ENCODE peak calls at places on chromosomes 12 and 14, in six cellular contexts. One of them, this sample, is unnamed.

GRCh38 chr12:117049295-117049694 is 49.9 kb downstream of the TESC start:
- DNase-seq in endothelial cell: no peak
- DNase-seq in NCI-H345: no peak
- DNase-seq in A172: no peak
- DNase-seq in coronary artery: no peak
- DNase-seq in NCI-H1105: no peak
- DNase-seq in this sample: no peak

GRCh38 chr12:121793836-121794531 is 496 bp upstream of the RHOF start:
- DNase-seq in endothelial cell: peak; percentile 96
- DNase-seq in NCI-H345: peak; percentile 79
- DNase-seq in A172: peak; percentile 81
- DNase-seq in coronary artery: peak; percentile 93
- DNase-seq in NCI-H1105: peak; percentile 80
- DNase-seq in this sample: peak; percentile 86

GRCh38 chr14:95037273-95037672 is 120.1 kb downstream of the DICER1 start:
- DNase-seq in endothelial cell: no peak
- DNase-seq in NCI-H345: no peak
- DNase-seq in A172: no peak
- DNase-seq in coronary artery: peak; percentile 64
- DNase-seq in NCI-H1105: no peak
- DNase-seq in this sample: no peak

GRCh38 chr14:93304771-93305170 is 28.1 kb downstream of the BTBD7 start:
- DNase-seq in endothelial cell: no peak
- DNase-seq in NCI-H345: no peak
- DNase-seq in A172: no peak
- DNase-seq in coronary artery: no peak
- DNase-seq in NCI-H1105: no peak
- DNase-seq in this sample: no peak

GRCh38 chr14:70392676-70393075 is 24.2 kb downstream of the SYNJ2BP start:
- DNase-seq in endothelial cell: no peak
- DNase-seq in NCI-H345: no peak
- DNase-seq in A172: no peak
- DNase-seq in coronary artery: no peak
- DNase-seq in NCI-H1105: no peak
- DNase-seq in this sample: no peak

GRCh38 chr12:56631790-56632700 is 1.9 kb upstream of the BAZ2A start:
- DNase-seq in endothelial cell: peak; percentile 20
- DNase-seq in NCI-H345: peak; percentile 53
- DNase-seq in A172: peak; percentile 17
- DNase-seq in coronary artery: no peak
- DNase-seq in NCI-H1105: no peak
- DNase-seq in this sample: no peak

GRCh38 chr14:105152794-105153241 is 15.8 kb downstream of the JAG2 start:
- DNase-seq in endothelial cell: no peak
- DNase-seq in NCI-H345: no peak
- DNase-seq in A172: no peak
- DNase-seq in coronary artery: no peak
- DNase-seq in NCI-H1105: no peak
- DNase-seq in this sample: no peak

GRCh38 chr12:63450821-63451220 is 217.5 kb downstream of the DPY19L2 start:
- DNase-seq in endothelial cell: no peak
- DNase-seq in NCI-H345: no peak
- DNase-seq in A172: no peak
- DNase-seq in coronary artery: no peak
- DNase-seq in NCI-H1105: no peak
- DNase-seq in this sample: no peak

GRCh38 chr12:50006754-50007442 is 18.4 kb downstream of the RACGAP1 start:
- DNase-seq in endothelial cell: no peak
- DNase-seq in NCI-H345: no peak
- DNase-seq in A172: no peak
- DNase-seq in coronary artery: no peak
- DNase-seq in NCI-H1105: no peak
- DNase-seq in this sample: no peak

GRCh38 chr12:124543591-124544310 is 23.7 kb downstream of the NCOR2 start:
- DNase-seq in endothelial cell: no peak
- DNase-seq in NCI-H345: no peak
- DNase-seq in A172: no peak
- DNase-seq in coronary artery: no peak
- DNase-seq in NCI-H1105: peak; percentile 66
- DNase-seq in this sample: no peak

GRCh38 chr14:62125793-62126192 is 363.6 kb downstream of the SNAPC1 start:
- DNase-seq in endothelial cell: no peak
- DNase-seq in NCI-H345: no peak
- DNase-seq in A172: no peak
- DNase-seq in coronary artery: no peak
- DNase-seq in NCI-H1105: no peak
- DNase-seq in this sample: no peak

GRCh38 chr12:1629338-1630080 is 478 bp downstream of the WNT5B start:
- DNase-seq in endothelial cell: peak; percentile 12
- DNase-seq in NCI-H345: peak; percentile 31
- DNase-seq in A172: no peak
- DNase-seq in coronary artery: no peak
- DNase-seq in NCI-H1105: peak; percentile 34
- DNase-seq in this sample: no peak

GRCh38 chr14:54135804-54136280 is 179.2 kb upstream of the BMP4 start:
- DNase-seq in endothelial cell: no peak
- DNase-seq in NCI-H345: no peak
- DNase-seq in A172: no peak
- DNase-seq in coronary artery: no peak
- DNase-seq in NCI-H1105: no peak
- DNase-seq in this sample: no peak

GRCh38 chr14:72916174-72916573 is 10.1 kb upstream of the DCAF4 start:
- DNase-seq in endothelial cell: no peak
- DNase-seq in NCI-H345: no peak
- DNase-seq in A172: peak; percentile 70
- DNase-seq in coronary artery: no peak
- DNase-seq in NCI-H1105: no peak
- DNase-seq in this sample: no peak

GRCh38 chr12:16482726-16483125 is 123.2 kb downstream of the LMO3 start:
- DNase-seq in endothelial cell: no peak
- DNase-seq in NCI-H345: no peak
- DNase-seq in A172: no peak
- DNase-seq in coronary artery: no peak
- DNase-seq in NCI-H1105: no peak
- DNase-seq in this sample: no peak

GRCh38 chr14:54261283-54261682 is 135.5 kb upstream of the CDKN3 start:
- DNase-seq in endothelial cell: no peak
- DNase-seq in NCI-H345: no peak
- DNase-seq in A172: no peak
- DNase-seq in coronary artery: no peak
- DNase-seq in NCI-H1105: no peak
- DNase-seq in this sample: no peak

This sample was measured in amniotic stem cell.